ENCODE peak calls at places on chromosomes 13 and 19, in ten cellular contexts. I, L, G, H, C, D, K, O, X and V are unnamed samples.

GRCh38 chr19:57813919-57814504 is 701 bp downstream of the ZNF552 start:
- DNase-seq in D (no peak), O (peak), X (no peak), I (no peak), C (no peak), H (no peak), L (no peak), K (no peak), G (no peak), V (no peak)

GRCh38 chr19:13430790-13431582 is 75.3 kb downstream of the CACNA1A start:
- DNase-seq in G (peak), O (peak), L (peak), X (no peak), K (peak), C (peak), H (peak), I (no peak), D (no peak), V (no peak)

GRCh38 chr13:39417643-39418042 is 185.3 kb downstream of the LHFPL6 start:
- DNase-seq in G (peak), H (no peak), X (no peak), I (no peak), D (no peak), O (peak), C (no peak), K (no peak), L (no peak), V (no peak)

GRCh38 chr19:16062789-16063188 is 13.5 kb upstream of the TPM4 start:
- DNase-seq in D (peak), H (peak), X (no peak), I (no peak), O (no peak), G (peak), K (peak), L (no peak), C (peak), V (no peak)

GRCh38 chr13:51729853-51730553 is 74.0 kb downstream of the DHRS12 start:
- DNase-seq in D (no peak), H (no peak), C (no peak), L (peak), I (peak), K (peak), G (no peak), X (peak), O (peak), V (no peak)

GRCh38 chr13:111267784-111268183 is 52.7 kb upstream of the TEX29 start:
- DNase-seq in X (no peak), I (no peak), D (no peak), K (no peak), L (peak), G (no peak), H (no peak), O (no peak), C (no peak), V (no peak)

GRCh38 chr19:57802269-57802668 is 12.4 kb downstream of the ZNF552 start:
- DNase-seq in O (no peak), H (no peak), L (no peak), I (no peak), K (no peak), C (no peak), D (no peak), X (no peak), G (peak), V (no peak)

GRCh38 chr19:55830656-55831055 is 1.1 kb downstream of the NLRP11 start:
- DNase-seq in O (no peak), C (no peak), L (no peak), K (no peak), I (no peak), H (no peak), G (no peak), X (no peak), D (no peak), V (no peak)

GRCh38 chr13:50334092-50334778 is 319.0 kb downstream of the KCNRG start:
- DNase-seq in L (no peak), X (no peak), D (no peak), C (no peak), I (no peak), O (no peak), H (no peak), K (no peak), G (no peak), V (no peak)

GRCh38 chr19:9610484-9611113 is 10.4 kb downstream of the ZNF561 start:
- DNase-seq in D (no peak), X (no peak), G (no peak), I (no peak), H (no peak), C (no peak), K (no peak), L (no peak), O (no peak), V (no peak)

GRCh38 chr13:113405481-113406300 is 41.8 kb upstream of the GRTP1 start:
- DNase-seq in K (no peak), D (peak), L (no peak), I (no peak), X (no peak), C (peak), O (no peak), G (peak), H (no peak), V (peak)

GRCh38 chr19:53086949-53087348 is 16.3 kb downstream of the ZNF160 start:
- DNase-seq in C (no peak), X (no peak), H (peak), L (no peak), O (peak), I (no peak), D (no peak), G (no peak), K (no peak), V (no peak)

GRCh38 chr13:79528759-79529191 is 47.8 kb downstream of the NDFIP2 start:
- DNase-seq in L (no peak), I (no peak), G (no peak), C (no peak), K (no peak), H (no peak), D (no peak), O (no peak), X (no peak), V (no peak)

GRCh38 chr19:53123400-53123799 is 9.3 kb downstream of the ZNF415 start:
- DNase-seq in H (no peak), D (no peak), X (no peak), K (no peak), G (no peak), I (no peak), C (no peak), O (no peak), L (no peak), V (no peak)

GRCh38 chr19:7650148-7650547 is 13.2 kb downstream of the STXBP2 start:
- DNase-seq in H (no peak), G (no peak), I (no peak), X (no peak), O (no peak), C (no peak), K (no peak), D (no peak), L (no peak), V (no peak)

GRCh38 chr13:21164631-21165030 is 11.7 kb downstream of the SKA3 start:
- DNase-seq in C (no peak), D (no peak), G (no peak), X (no peak), K (no peak), H (no peak), I (no peak), L (no peak), O (no peak), V (no peak)

GRCh38 chr19:32865326-32865725 is 4.2 kb downstream of the SLC7A9 start:
- DNase-seq in K (no peak), I (no peak), G (no peak), X (no peak), H (no peak), C (no peak), L (no peak), O (no peak), D (no peak), V (no peak)

GRCh38 chr13:77732287-77732686 is 34.8 kb downstream of the SLAIN1 start:
- DNase-seq in G (no peak), K (no peak), X (no peak), L (no peak), C (no peak), O (no peak), D (no peak), H (no peak), I (no peak), V (no peak)

GRCh38 chr13:113448545-113448884 is 4.8 kb downstream of the ADPRHL1 start:
- DNase-seq in I (no peak), G (peak), L (no peak), C (no peak), X (no peak), D (no peak), K (no peak), O (no peak), H (peak), V (no peak)

GRCh38 chr13:83515267-83515666 is 367.0 kb downstream of the SLITRK1 start:
- DNase-seq in O (peak), I (no peak), K (no peak), D (no peak), L (no peak), H (no peak), C (no peak), X (peak), G (no peak), V (no peak)